ENCODE peak calls at places on chromosomes 5 and 9, in four cellular contexts. I, H, C and Z are unnamed samples.

GRCh38 chr9:84711936-84712335 is 42.4 kb downstream of the NTRK2 start:
- DNase-seq in I (no peak), C (no peak), H (no peak), Z (peak)

GRCh38 chr9:107487521-107488399 is 1.8 kb downstream of the KLF4 start:
- DNase-seq in H (peak), C (peak), I (peak), Z (peak)

GRCh38 chr9:137273616-137274320 is 3.8 kb upstream of the TOR4A start:
- DNase-seq in H (no peak), I (peak), C (peak), Z (no peak)

GRCh38 chr5:3187846-3188425 is 407.7 kb upstream of the IRX1 start:
- DNase-seq in I (no peak), C (no peak), H (no peak), Z (no peak)

GRCh38 chr9:37324261-37324683 is 98.2 kb upstream of the GRHPR start:
- DNase-seq in I (no peak), H (no peak), C (no peak), Z (no peak)

GRCh38 chr5:65926276-65926761 is at the start of gene ERBIN:
- DNase-seq in C (peak), I (peak), H (no peak), Z (peak)

GRCh38 chr9:19876569-19877316 is 87.9 kb upstream of the SLC24A2 start:
- DNase-seq in I (no peak), H (no peak), C (no peak), Z (no peak)

GRCh38 chr5:39854771-39855170 is 430.0 kb upstream of the DAB2 start:
- DNase-seq in H (no peak), I (no peak), C (no peak), Z (no peak)

GRCh38 chr9:68720656-68721313 is 15.7 kb downstream of the PIP5K1B start:
- DNase-seq in I (no peak), H (no peak), C (no peak), Z (no peak)

GRCh38 chr9:127915325-127915752 is 1.5 kb downstream of the ST6GALNAC4 start:
- DNase-seq in C (no peak), H (no peak), I (no peak), Z (peak)

GRCh38 chr9:86731511-86731993 is 215.8 kb downstream of the GAS1 start:
- DNase-seq in H (no peak), C (no peak), I (no peak), Z (no peak)

GRCh38 chr5:176447538-176447981 is 625 bp upstream of the FAF2 start:
- DNase-seq in I (no peak), C (peak), H (no peak), Z (peak)

GRCh38 chr9:35891649-35892048 is 14.4 kb upstream of the HRCT1 start:
- DNase-seq in I (no peak), H (no peak), C (no peak), Z (no peak)

GRCh38 chr9:35027871-35028270 is 38.3 kb downstream of the DNAJB5 start:
- DNase-seq in H (no peak), C (no peak), I (no peak), Z (no peak)

GRCh38 chr5:125695994-125696679 is 727.1 kb upstream of the GRAMD2B start:
- DNase-seq in I (no peak), H (no peak), C (no peak), Z (peak)

GRCh38 chr9:87357600-87357999 is 140.1 kb upstream of the DAPK1 start:
- DNase-seq in C (no peak), H (no peak), I (no peak), Z (no peak)

GRCh38 chr5:69083412-69083811 is 10.4 kb upstream of the SLC30A5 start:
- DNase-seq in I (no peak), C (no peak), H (peak), Z (no peak)

GRCh38 chr5:37015795-37016666 is 139.5 kb downstream of the NIPBL start:
- DNase-seq in C (no peak), I (no peak), H (no peak), Z (peak)

GRCh38 chr5:151580858-151581257 is 10.3 kb downstream of the FAT2 start:
- DNase-seq in C (peak), H (no peak), I (no peak), Z (no peak)

GRCh38 chr5:141150993-141151325 is 1.1 kb downstream of the PCDHB6 start:
- DNase-seq in H (no peak), I (no peak), C (no peak), Z (no peak)

GRCh38 chr5:54491326-54491725 is 26.2 kb upstream of the SNX18 start:
- DNase-seq in H (no peak), C (no peak), I (no peak), Z (no peak)

DNA sequence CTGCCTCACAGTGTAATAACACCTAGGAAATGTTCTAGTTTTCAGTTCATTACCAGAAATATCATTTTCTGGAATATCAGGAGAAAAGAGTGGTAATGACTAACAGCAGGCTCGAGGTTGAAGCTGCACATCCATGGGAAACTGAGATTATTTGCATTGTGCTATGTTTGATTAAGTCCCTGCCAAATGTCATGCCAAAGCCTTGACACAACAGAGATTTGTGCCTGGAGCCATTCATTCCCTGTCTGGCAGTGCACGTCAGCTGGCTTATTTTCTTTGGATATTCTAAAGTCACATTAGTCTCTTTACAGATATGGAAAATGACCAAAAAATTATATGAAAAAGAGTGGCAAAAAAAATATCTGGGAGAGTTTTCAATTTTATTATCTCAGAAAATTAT is 848.0 kb downstream of the PTPRD start:
- DNase-seq in H (no peak), C (no peak), I (no peak), Z (peak)
- TF ChIP-seq POLR2AphosphoS5 in H (no peak), C (no peak), I (no peak), Z (no peak)

GRCh38 chr5:171412186-171412585 is 7.3 kb upstream of the FGF18 start:
- DNase-seq in C (no peak), H (no peak), I (no peak), Z (no peak)

GRCh38 chr5:171407234-171407633 is 12.2 kb upstream of the FGF18 start:
- DNase-seq in C (no peak), H (no peak), I (no peak), Z (no peak)

GRCh38 chr5:171413153-171413910 is 6.1 kb upstream of the FGF18 start:
- DNase-seq in I (no peak), C (no peak), H (no peak), Z (no peak)

GRCh38 chr5:171405615-171406014 is 13.8 kb upstream of the FGF18 start:
- DNase-seq in C (no peak), I (no peak), H (no peak), Z (peak)

DNA sequence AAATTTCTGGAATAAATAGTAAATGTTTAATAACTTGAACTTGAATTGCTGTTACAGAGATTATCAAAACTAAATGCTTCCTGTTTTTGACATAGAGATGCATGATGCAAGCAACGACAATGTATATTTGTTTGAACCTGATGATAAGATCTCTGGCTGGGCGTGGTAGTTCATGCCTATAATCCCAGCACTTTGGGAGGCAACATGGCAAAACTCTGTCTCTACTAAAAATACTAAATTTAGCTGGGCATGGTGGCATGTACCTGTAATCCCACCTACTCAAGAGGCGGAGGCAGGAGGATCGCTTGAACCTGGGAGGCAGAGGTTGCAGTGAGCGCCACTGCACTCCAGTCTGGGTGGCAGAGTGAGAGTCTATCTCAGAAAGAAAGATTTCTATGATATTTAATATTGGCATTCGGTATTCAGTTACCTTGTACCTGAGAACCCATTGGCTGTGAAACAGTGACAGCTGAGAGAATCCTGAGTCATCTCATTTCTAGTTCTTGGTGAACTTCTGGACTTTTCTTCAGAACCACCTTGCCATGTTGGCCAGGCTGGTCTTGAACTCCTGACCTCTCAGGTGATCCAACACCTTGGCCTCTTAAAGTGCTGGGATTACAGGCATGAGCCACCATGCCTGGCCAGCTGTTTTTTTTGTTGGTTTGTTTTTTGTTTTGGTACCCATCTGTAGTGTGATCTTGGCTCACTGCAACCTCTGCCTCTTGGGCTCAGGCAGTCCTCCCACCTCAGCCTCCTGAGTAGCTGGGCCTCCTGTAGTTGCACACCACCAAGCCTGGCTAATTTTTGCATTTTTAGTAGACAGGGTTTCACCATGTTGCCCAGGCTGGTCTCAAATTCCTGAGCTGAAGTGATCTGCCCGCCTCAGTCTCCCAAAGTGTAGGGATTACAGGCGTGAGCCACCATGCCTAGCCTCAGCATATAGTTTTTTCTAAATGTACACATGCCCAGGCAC is 10.0 kb upstream of the FGF18 start:
- DNase-seq in H (no peak), I (no peak), C (no peak), Z (no peak)
- TF ChIP-seq POLR2AphosphoS5 in H (peak), I (no peak), C (no peak), Z (no peak)

GRCh38 chr5:180315762-180316212 is 23.9 kb upstream of the MAPK9 start:
- DNase-seq in H (no peak), I (peak), C (peak), Z (peak)

GRCh38 chr5:180316586-180316985 is 24.7 kb upstream of the MAPK9 start:
- DNase-seq in H (no peak), C (no peak), I (no peak), Z (no peak)

GRCh38 chr5:180314106-180314505 is 22.2 kb upstream of the MAPK9 start:
- DNase-seq in I (no peak), C (no peak), H (no peak), Z (no peak)

GRCh38 chr5:180318456-180319089 is 26.7 kb upstream of the MAPK9 start:
- DNase-seq in C (no peak), H (no peak), I (no peak), Z (no peak)

GRCh38 chr5:180313677-180314076 is 21.8 kb upstream of the MAPK9 start:
- DNase-seq in I (no peak), H (no peak), C (no peak), Z (peak)
- TF ChIP-seq POLR2AphosphoS5 in I (no peak), H (no peak), C (no peak), Z (peak)

GRCh38 chr9:120792898-120793765 is at the start of gene FBXW2:
- DNase-seq in H (peak), C (peak), I (peak), Z (peak)
- TF ChIP-seq POLR2AphosphoS5 in H (peak), C (peak), I (peak), Z (peak)

GRCh38 chr5:115296130-115296997 is at the start of gene CCDC112:
- DNase-seq in H (peak), I (peak), C (peak), Z (peak)
- TF ChIP-seq POLR2AphosphoS5 in H (peak), I (no peak), C (no peak), Z (peak)

GRCh38 chr5:52799358-52799982 is 11.8 kb downstream of the ITGA1 start:
- DNase-seq in I (peak), H (peak), C (peak), Z (peak)
- TF ChIP-seq POLR2AphosphoS5 in I (no peak), H (no peak), C (no peak), Z (no peak)

GRCh38 chr5:72597456-72597948 is 90.3 kb upstream of the ZNF366 start:
- DNase-seq in H (no peak), C (no peak), I (peak), Z (no peak)
- TF ChIP-seq POLR2AphosphoS5 in H (no peak), C (no peak), I (no peak), Z (no peak)